ENCODE peak calls at places on chromosomes 2 and 18, in nine cellular contexts. One of them, this sample, is unnamed.

GRCh38 chr2:215360596-215360995 is 48.7 kb downstream of the ATIC start:
- DNase-seq in SW 1271: no peak
- DNase-seq in pancreas: no peak
- DNase-seq in GM04504: no peak
- DNase-seq in Daoy: no peak
- DNase-seq in NCI-H2029 treated with DMSO at 0.1 percent for 48 hours: no peak
- DNase-seq in HT1080: no peak
- DNase-seq in AG04450: no peak
- DNase-seq in NCI-H1417: no peak
- DNase-seq in this sample: no peak

GRCh38 chr2:207046642-207047213 is 107.4 kb downstream of the CPO start:
- DNase-seq in HT1080: peak; percentile 51
- DNase-seq in GM04504: peak; percentile 17
- DNase-seq in AG04450: no peak
- DNase-seq in NCI-H2029 treated with DMSO at 0.1 percent for 48 hours: peak; percentile 42
- DNase-seq in pancreas: no peak
- DNase-seq in SW 1271: peak; percentile 4
- DNase-seq in NCI-H1417: no peak
- DNase-seq in Daoy: no peak
- DNase-seq in this sample: no peak

GRCh38 chr18:51266736-51267135 is 69.3 kb upstream of the MEX3C start:
- DNase-seq in NCI-H1417: no peak
- DNase-seq in AG04450: no peak
- DNase-seq in NCI-H2029 treated with DMSO at 0.1 percent for 48 hours: no peak
- DNase-seq in pancreas: no peak
- DNase-seq in HT1080: peak; percentile 38
- DNase-seq in Daoy: no peak
- DNase-seq in SW 1271: no peak
- DNase-seq in GM04504: no peak
- DNase-seq in this sample: no peak

GRCh38 chr2:182259629-182260150 is 167.1 kb downstream of the PDE1A start:
- DNase-seq in NCI-H2029 treated with DMSO at 0.1 percent for 48 hours: no peak
- DNase-seq in AG04450: no peak
- DNase-seq in SW 1271: no peak
- DNase-seq in pancreas: no peak
- DNase-seq in Daoy: no peak
- DNase-seq in GM04504: no peak
- DNase-seq in HT1080: no peak
- DNase-seq in NCI-H1417: no peak
- DNase-seq in this sample: no peak

GRCh38 chr18:55228191-55228590 is 268.9 kb upstream of the CCDC68 start:
- DNase-seq in SW 1271: no peak
- DNase-seq in AG04450: peak; percentile 16
- DNase-seq in pancreas: no peak
- DNase-seq in NCI-H1417: no peak
- DNase-seq in HT1080: no peak
- DNase-seq in GM04504: no peak
- DNase-seq in NCI-H2029 treated with DMSO at 0.1 percent for 48 hours: no peak
- DNase-seq in Daoy: no peak
- DNase-seq in this sample: no peak

GRCh38 chr18:74519320-74520095 is 14.8 kb upstream of the CNDP1 start:
- DNase-seq in HT1080: no peak
- DNase-seq in NCI-H1417: no peak
- DNase-seq in GM04504: no peak
- DNase-seq in AG04450: no peak
- DNase-seq in NCI-H2029 treated with DMSO at 0.1 percent for 48 hours: no peak
- DNase-seq in SW 1271: no peak
- DNase-seq in pancreas: peak; percentile 1
- DNase-seq in Daoy: no peak
- DNase-seq in this sample: no peak

GRCh38 chr2:37713258-37713700 is 41.8 kb upstream of the CDC42EP3 start:
- DNase-seq in AG04450: peak; percentile 80
- DNase-seq in pancreas: no peak
- DNase-seq in NCI-H1417: no peak
- DNase-seq in SW 1271: no peak
- DNase-seq in Daoy: peak; percentile 88
- DNase-seq in NCI-H2029 treated with DMSO at 0.1 percent for 48 hours: no peak
- DNase-seq in HT1080: peak; percentile 88
- DNase-seq in GM04504: peak; percentile 80
- DNase-seq in this sample: peak; percentile 60

GRCh38 chr2:118738524-118739308 is 108.7 kb downstream of the EN1 start:
- DNase-seq in HT1080: peak; percentile 90
- DNase-seq in GM04504: peak; percentile 91
- DNase-seq in NCI-H2029 treated with DMSO at 0.1 percent for 48 hours: no peak
- DNase-seq in SW 1271: peak; percentile 88
- DNase-seq in AG04450: peak; percentile 88
- DNase-seq in pancreas: no peak
- DNase-seq in Daoy: peak; percentile 92
- DNase-seq in NCI-H1417: no peak
- DNase-seq in this sample: peak; percentile 74

GRCh38 chr2:152611458-152612231 is 105.6 kb downstream of the PRPF40A start:
- DNase-seq in NCI-H2029 treated with DMSO at 0.1 percent for 48 hours: no peak
- DNase-seq in pancreas: no peak
- DNase-seq in NCI-H1417: no peak
- DNase-seq in HT1080: peak; percentile 87
- DNase-seq in SW 1271: no peak
- DNase-seq in Daoy: peak; percentile 53
- DNase-seq in GM04504: peak; percentile 77
- DNase-seq in AG04450: peak; percentile 46
- DNase-seq in this sample: no peak

GRCh38 chr18:23133860-23134779 is 1.2 kb upstream of the CABLES1 start:
- DNase-seq in NCI-H2029 treated with DMSO at 0.1 percent for 48 hours: peak; percentile 89
- DNase-seq in AG04450: no peak
- DNase-seq in pancreas: peak; percentile 58
- DNase-seq in SW 1271: no peak
- DNase-seq in Daoy: no peak
- DNase-seq in GM04504: no peak
- DNase-seq in NCI-H1417: peak; percentile 90
- DNase-seq in HT1080: no peak
- DNase-seq in this sample: no peak

GRCh38 chr2:195837987-195838386 is 181.0 kb downstream of the SLC39A10 start:
- DNase-seq in Daoy: no peak
- DNase-seq in AG04450: no peak
- DNase-seq in NCI-H2029 treated with DMSO at 0.1 percent for 48 hours: no peak
- DNase-seq in HT1080: no peak
- DNase-seq in NCI-H1417: no peak
- DNase-seq in pancreas: no peak
- DNase-seq in SW 1271: no peak
- DNase-seq in GM04504: peak; percentile 5
- DNase-seq in this sample: no peak

GRCh38 chr2:70525032-70525431 is 28.6 kb downstream of the TGFA start:
- DNase-seq in NCI-H2029 treated with DMSO at 0.1 percent for 48 hours: peak; percentile 48
- DNase-seq in pancreas: no peak
- DNase-seq in Daoy: peak; percentile 61
- DNase-seq in SW 1271: no peak
- DNase-seq in NCI-H1417: no peak
- DNase-seq in GM04504: no peak
- DNase-seq in AG04450: no peak
- DNase-seq in HT1080: peak; percentile 45
- DNase-seq in this sample: no peak

GRCh38 chr2:204544961-204545860 is at the start of gene PARD3B:
- DNase-seq in Daoy: peak; percentile 61
- DNase-seq in GM04504: peak; percentile 27
- DNase-seq in pancreas: peak; percentile 65
- DNase-seq in NCI-H1417: peak; percentile 82
- DNase-seq in HT1080: peak; percentile 64
- DNase-seq in SW 1271: peak; percentile 50
- DNase-seq in NCI-H2029 treated with DMSO at 0.1 percent for 48 hours: no peak
- DNase-seq in AG04450: no peak
- DNase-seq in this sample: peak; percentile 53